ENCODE peak calls at places on chromosomes 11 and 22, in ten cellular contexts. R is fibroblast of villous mesenchyme; V is activated CD4-positive, alpha-beta T cell treated with anti-CD3 and anti-CD28 coated beads, Interleukin-2, amount 50 U/mL, for 48 hours; Q is activated T-cell treated with anti-CD3 and anti-CD28 coated beads for 24 hours; M is B cell; L is stimulated activated CD8-positive, alpha-beta memory T cell treated with anti-CD3 and anti-CD28 coated beads, Interleukin-15, amount 100 ng/mL, for 48 hours; O is NCI-H146; X is Kasumi-1; C is kidney tubule cell; G is SK-MEL-5. J is an unnamed sample.

GRCh38 chr11:2072551-2073261 is 66.5 kb downstream of the IGF2 start:
- DNase-seq in R (peak), V (no peak), Q (no peak), M (no peak), L (no peak), O (no peak), X (no peak), C (no peak), G (no peak), J (no peak)

GRCh38 chr22:29706493-29706892 is 13.3 kb upstream of the CABP7 start:
- DNase-seq in R (no peak), V (no peak), Q (no peak), M (no peak), L (no peak), O (peak), X (no peak), C (no peak), G (no peak), J (no peak)

GRCh38 chr11:8832571-8833260 is 78.3 kb upstream of the AKIP1 start:
- DNase-seq in R (peak), V (peak), Q (no peak), M (peak), L (no peak), O (peak), X (peak), C (peak), G (peak), J (peak)

GRCh38 chr11:2133481-2134021 is 5.6 kb downstream of the IGF2 start:
- DNase-seq in R (no peak), V (no peak), Q (no peak), M (no peak), L (no peak), O (no peak), X (no peak), C (no peak), G (no peak), J (no peak)

GRCh38 chr11:72307439-72307838 is 63.5 kb upstream of the PHOX2A start:
- DNase-seq in R (no peak), V (no peak), Q (no peak), M (no peak), L (no peak), O (no peak), X (no peak), C (no peak), G (no peak), J (no peak)

GRCh38 chr11:72584293-72584921 is 89.8 kb downstream of the PDE2A start:
- DNase-seq in R (peak), V (peak), Q (peak), M (peak), L (peak), O (no peak), X (no peak), C (peak), G (no peak), J (no peak)

GRCh38 chr22:50481045-50481439 is 301 bp upstream of the ADM2 start:
- DNase-seq in R (no peak), V (no peak), Q (no peak), M (no peak), L (no peak), O (no peak), X (no peak), C (no peak), G (no peak), J (no peak)

GRCh38 chr11:43981006-43981405 is 38.6 kb downstream of the C11orf96 start:
- DNase-seq in R (no peak), V (no peak), Q (no peak), M (no peak), L (no peak), O (no peak), X (no peak), C (no peak), G (no peak), J (no peak)

GRCh38 chr22:37624017-37624365 is 15.4 kb downstream of the GGA1 start:
- DNase-seq in R (no peak), V (no peak), Q (no peak), M (no peak), L (no peak), O (no peak), X (no peak), C (no peak), G (no peak), J (no peak)

GRCh38 chr11:2837096-2837601 is 48.4 kb downstream of the CDKN1C start:
- DNase-seq in R (peak), V (no peak), Q (no peak), M (no peak), L (no peak), O (peak), X (no peak), C (peak), G (peak), J (no peak)

GRCh38 chr11:119365071-119365591 is 16.4 kb downstream of the USP2 start:
- DNase-seq in R (no peak), V (no peak), Q (no peak), M (no peak), L (no peak), O (no peak), X (no peak), C (no peak), G (no peak), J (no peak)

GRCh38 chr11:30763951-30764350 is 177.8 kb upstream of the MPPED2 start:
- DNase-seq in R (no peak), V (no peak), Q (no peak), M (no peak), L (no peak), O (no peak), X (no peak), C (peak), G (no peak), J (no peak)

GRCh38 chr11:19025799-19026406 is 34.6 kb downstream of the MRGPRX2 start:
- DNase-seq in R (no peak), V (no peak), Q (no peak), M (no peak), L (no peak), O (no peak), X (no peak), C (peak), G (peak), J (no peak)

GRCh38 chr11:131195801-131196517 is 174.5 kb upstream of the NTM start:
- DNase-seq in R (peak), V (no peak), Q (no peak), M (no peak), L (no peak), O (no peak), X (no peak), C (peak), G (no peak), J (no peak)

GRCh38 chr11:84564180-84564866 is 1062.8 kb downstream of the DLG2 start:
- DNase-seq in R (peak), V (peak), Q (peak), M (peak), L (peak), O (peak), X (peak), C (peak), G (peak), J (peak)

GRCh38 chr11:46050065-46050464 is 71.2 kb downstream of the PHF21A start:
- DNase-seq in R (peak), V (no peak), Q (no peak), M (no peak), L (no peak), O (peak), X (peak), C (peak), G (no peak), J (no peak)

GRCh38 chr11:118887219-118887618 is 3.5 kb downstream of the CXCR5 start:
- DNase-seq in R (no peak), V (no peak), Q (no peak), M (no peak), L (no peak), O (no peak), X (no peak), C (no peak), G (no peak), J (no peak)

GRCh38 chr22:39999144-39999757 is 4.5 kb downstream of the FAM83F start:
- DNase-seq in R (peak), V (no peak), Q (no peak), M (no peak), L (no peak), O (peak), X (no peak), C (peak), G (peak), J (no peak)

J was measured in KBM-7.